ENCODE peak calls at places on chromosome 20, in nine cellular contexts. T is ascending aorta; W is CD8-positive, alpha-beta T cell; Y is IMR-90; I is neural progenitor cell; J is CD8-positive, alpha-beta memory T cell; U is Peyer's patch; C is ovary; M is heart right ventricle. V is an unnamed sample. For H3K36me3, the result is how much of the 10 kb centered on the place peaks cover.

GRCh38 chr20:55173601-55174000 is 698.2 kb downstream of the DOK5 start:
- DNase-seq in T (no peak), W (no peak), Y (no peak), I (no peak), J (no peak), U (peak), C (peak), M (no peak), V (no peak)

GRCh38 chr20:32439132-32439829 is 81.2 kb downstream of the ASXL1 start:
- DNase-seq in T (no peak), W (no peak), Y (peak), I (no peak), J (no peak), U (peak), C (no peak), M (no peak), V (no peak)

GRCh38 chr20:61263084-61263695 is 11.1 kb downstream of the CDH4 start:
- DNase-seq in T (no peak), W (peak), Y (peak), I (peak), J (no peak), U (no peak), C (no peak), M (no peak), V (peak)

GRCh38 chr20:18046535-18046934 is 11.2 kb downstream of the OVOL2 start:
- DNase-seq in T (peak), W (no peak), Y (no peak), I (no peak), J (no peak), U (no peak), C (no peak), M (no peak), V (no peak)

GRCh38 chr20:34037121-34037520 is 43.4 kb downstream of the RALY start:
- DNase-seq in T (no peak), W (peak), Y (no peak), I (no peak), J (peak), U (peak), C (no peak), M (no peak), V (no peak)

GRCh38 chr20:1304711-1305515 is 24.0 kb downstream of the SDCBP2 start:
- DNase-seq in T (no peak), W (no peak), Y (no peak), I (no peak), J (no peak), U (no peak), C (peak), M (no peak), V (no peak)

GRCh38 chr20:10536531-10536930 is 101.4 kb downstream of the SLX4IP start:
- DNase-seq in T (no peak), W (peak), Y (peak), I (peak), J (peak), U (no peak), C (no peak), M (no peak), V (no peak)

GRCh38 chr20:16028923-16029322 is 544.3 kb downstream of the KIF16B start:
- DNase-seq in T (no peak), W (no peak), Y (no peak), I (no peak), J (no peak), U (no peak), C (no peak), M (no peak), V (no peak)

GRCh38 chr20:48846516-48847492 is 19.0 kb upstream of the PREX1 start:
- DNase-seq in T (no peak), W (no peak), Y (no peak), I (peak), J (no peak), U (peak), C (no peak), M (no peak), V (no peak)

GRCh38 chr20:49893242-49894072 is 21.9 kb downstream of the SPATA2 start:
- DNase-seq in T (no peak), W (no peak), Y (peak), I (no peak), J (peak), U (no peak), C (no peak), M (no peak), V (no peak)

GRCh38 chr20:42974347-42974746 is 215.4 kb downstream of the PTPRT start:
- DNase-seq in T (no peak), W (no peak), Y (no peak), I (no peak), J (no peak), U (no peak), C (no peak), M (no peak), V (no peak)

GRCh38 chr20:33070413-33071053 is 8.9 kb upstream of the BPIFB4 start:
- DNase-seq in T (no peak), W (no peak), Y (no peak), I (no peak), J (no peak), U (no peak), C (no peak), M (no peak), V (no peak)

GRCh38 chr20:53938739-53939138 is 131.7 kb downstream of the BCAS1 start:
- DNase-seq in T (no peak), W (no peak), Y (no peak), I (no peak), J (no peak), U (no peak), C (no peak), M (no peak), V (no peak)

GRCh38 chr20:11047559-11047958 is 373.8 kb upstream of the JAG1 start:
- DNase-seq in T (no peak), W (no peak), Y (no peak), I (no peak), J (no peak), U (no peak), C (no peak), M (no peak), V (no peak)

GRCh38 chr20:4607287-4607713 is 114.4 kb upstream of the PRND start:
- DNase-seq in T (peak), W (peak), Y (peak), I (peak), J (peak), U (peak), C (no peak), M (no peak), V (peak)

GRCh38 chr20:40493071-40493470 is 196.0 kb downstream of the MAFB start:
- DNase-seq in T (peak), W (no peak), Y (peak), I (no peak), J (no peak), U (peak), C (peak), M (peak), V (no peak)

GRCh38 chr20:59817846-59818245 is 115.6 kb downstream of the SYCP2 start:
- DNase-seq in T (no peak), W (no peak), Y (no peak), I (no peak), J (no peak), U (no peak), C (no peak), M (no peak), V (no peak)

DNA sequence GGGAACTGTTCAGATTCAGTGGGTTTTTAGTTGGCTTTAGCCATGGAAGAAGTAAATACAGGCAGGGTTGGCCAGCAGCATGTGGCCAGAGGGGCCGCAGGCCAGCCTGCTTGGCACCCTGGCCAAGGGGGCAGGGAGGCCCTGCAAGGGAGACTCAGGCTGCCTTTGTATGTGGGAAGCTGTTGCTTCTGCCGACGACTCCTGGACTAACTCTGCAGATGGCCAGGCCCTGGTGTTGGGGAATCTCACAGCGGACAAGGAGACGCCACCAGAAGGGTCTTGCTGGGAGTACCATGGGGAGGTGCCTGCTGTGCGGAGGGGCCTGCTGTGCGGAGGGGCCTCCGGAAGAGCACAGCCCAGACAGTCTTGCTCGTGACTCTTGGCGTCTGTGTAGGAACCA is 25.2 kb downstream of the PYGB start:
- DNase-seq in T (peak), W (no peak), Y (no peak), I (no peak), J (no peak), U (peak), C (peak), M (no peak), V (no peak)
- H3K36me3 ChIP-seq in T (half or more), W (under half), Y (half or more), I (under half), J (under half), U (under half), C (under half), M (half or more), V (under half)

DNA sequence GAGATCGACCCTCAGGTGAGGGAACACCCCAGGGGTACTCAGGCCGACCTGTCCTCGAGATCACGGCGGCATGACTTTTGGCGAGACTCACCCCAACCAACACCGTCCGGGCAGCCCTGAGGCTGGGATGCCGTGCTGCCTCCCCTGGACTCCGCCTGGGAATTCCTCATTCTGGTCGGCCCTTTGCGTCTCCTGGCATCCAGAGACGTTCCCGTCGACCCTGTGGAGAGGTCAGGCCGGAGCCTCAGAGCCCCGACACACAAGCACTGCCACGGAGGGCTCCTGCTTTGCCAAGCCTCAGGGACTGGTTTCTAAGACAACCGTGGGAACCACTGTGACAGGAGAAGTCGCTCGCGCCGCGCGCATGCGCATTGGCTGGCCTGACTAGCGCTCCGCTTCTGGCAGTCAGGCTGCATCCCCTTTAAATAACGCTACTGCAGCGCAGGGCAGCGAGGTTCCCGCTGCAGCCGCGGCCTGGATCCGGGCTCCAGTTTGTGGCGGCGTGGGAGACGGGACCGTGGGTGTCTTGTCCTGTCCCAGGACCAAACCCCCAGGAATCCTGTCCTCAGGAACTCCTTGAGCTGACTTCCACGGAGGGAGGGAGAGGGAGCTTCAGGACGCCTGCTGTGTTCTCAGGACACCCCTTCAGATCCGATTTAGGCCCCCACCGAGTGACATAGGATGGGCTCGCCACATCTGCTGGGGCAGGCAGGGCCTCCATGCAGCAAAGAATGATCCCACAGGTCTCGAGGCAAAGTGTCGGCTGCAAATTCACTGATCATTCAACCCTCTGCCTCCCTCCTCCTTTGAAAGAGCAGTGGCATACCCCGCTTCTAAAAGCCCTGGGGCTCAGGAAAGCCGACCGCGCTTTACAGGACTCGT is 163.2 kb upstream of the ZNF337 start:
- DNase-seq in T (peak), W (peak), Y (no peak), I (peak), J (peak), U (peak), C (peak), M (peak), V (no peak)
- H3K4me3 ChIP-seq in T (peak), W (no peak), Y (no peak), I (no peak), J (no peak), U (peak), C (no peak), M (peak), V (no peak)

GRCh38 chr20:62503414-62504178 is 27.8 kb upstream of the GATA5 start:
- DNase-seq in T (no peak), W (no peak), Y (no peak), I (no peak), J (no peak), U (no peak), C (no peak), M (peak), V (no peak)

GRCh38 chr20:62502496-62503095 is 26.8 kb upstream of the GATA5 start:
- DNase-seq in T (no peak), W (no peak), Y (no peak), I (no peak), J (no peak), U (no peak), C (no peak), M (no peak), V (no peak)

GRCh38 chr20:62500237-62500864 is 24.6 kb upstream of the GATA5 start:
- DNase-seq in T (peak), W (peak), Y (peak), I (peak), J (peak), U (peak), C (peak), M (peak), V (no peak)

GRCh38 chr20:62499758-62500236 is 24.0 kb upstream of the GATA5 start:
- DNase-seq in T (no peak), W (no peak), Y (no peak), I (no peak), J (no peak), U (no peak), C (no peak), M (no peak), V (no peak)

GRCh38 chr20:62501801-62502495 is 26.2 kb upstream of the GATA5 start:
- DNase-seq in T (no peak), W (peak), Y (peak), I (no peak), J (peak), U (no peak), C (no peak), M (no peak), V (no peak)
- H3K27ac ChIP-seq in T (no peak), W (no peak), Y (no peak), I (no peak), J (no peak), U (no peak), C (no peak), M (peak), V (no peak)

GRCh38 chr20:25478889-25479568 is 71.6 kb downstream of the GINS1 start:
- DNase-seq in T (no peak), W (no peak), Y (no peak), I (no peak), J (no peak), U (no peak), C (peak), M (no peak), V (no peak)
- H3K36me3 ChIP-seq in T (half or more), W (under half), Y (under half), I (under half), J (under half), U (under half), C (under half), M (under half), V (under half)

GRCh38 chr20:8130840-8131526 is 1.1 kb upstream of the PLCB1 start:
- DNase-seq in T (no peak), W (no peak), Y (no peak), I (no peak), J (no peak), U (no peak), C (no peak), M (no peak), V (no peak)
- H3K4me3 ChIP-seq in T (no peak), W (no peak), Y (peak), I (peak), J (no peak), U (peak), C (peak), M (no peak), V (no peak)

GRCh38 chr20:19975901-19976300 is 41.3 kb upstream of the NAA20 start:
- DNase-seq in T (no peak), W (no peak), Y (no peak), I (no peak), J (no peak), U (no peak), C (no peak), M (no peak), V (no peak)
- H3K27ac ChIP-seq in T (peak), W (no peak), Y (peak), I (no peak), J (no peak), U (no peak), C (peak), M (peak), V (no peak)

V was measured in iPS DF 6.9.